ENCODE peak calls at places on chromosomes 12 and 14, in four cellular contexts. K is fibroblast of the aortic adventitia; A is effector memory CD4-positive, alpha-beta T cell; F is brain microvascular endothelial cell. T is an unnamed sample.

GRCh38 chr14:35332517-35333346 is 40.5 kb downstream of the PSMA6 start:
- DNase-seq in K (peak), A (peak), F (no peak), T (peak)

GRCh38 chr12:53207042-53207441 is at the start of gene ITGB7:
- DNase-seq in K (no peak), A (peak), F (no peak), T (no peak)

GRCh38 chr12:58803893-58804292 is 116.4 kb downstream of the LRIG3 start:
- DNase-seq in K (peak), A (no peak), F (peak), T (no peak)

GRCh38 chr12:49451468-49452259 is 84.4 kb downstream of the SPATS2 start:
- DNase-seq in K (no peak), A (no peak), F (no peak), T (no peak)

GRCh38 chr12:94770777-94771176 is 120.4 kb upstream of the TMCC3 start:
- DNase-seq in K (no peak), A (no peak), F (no peak), T (no peak)

GRCh38 chr14:77714926-77715325 is 7.0 kb downstream of the SLIRP start:
- DNase-seq in K (no peak), A (no peak), F (no peak), T (no peak)

GRCh38 chr12:46698003-46698402 is 127.8 kb downstream of the SLC38A4 start:
- DNase-seq in K (no peak), A (no peak), F (no peak), T (no peak)

GRCh38 chr14:64637735-64638473 is 66.3 kb upstream of the PLEKHG3 start:
- DNase-seq in K (no peak), A (no peak), F (no peak), T (no peak)

GRCh38 chr14:59475709-59476108 is 8.5 kb downstream of the L3HYPDH start:
- DNase-seq in K (no peak), A (no peak), F (no peak), T (no peak)

GRCh38 chr12:117039891-117040309 is 59.3 kb downstream of the TESC start:
- DNase-seq in K (no peak), A (no peak), F (no peak), T (peak)

GRCh38 chr12:52162971-52163370 is 28.8 kb downstream of the KRT80 start:
- DNase-seq in K (no peak), A (no peak), F (no peak), T (no peak)

GRCh38 chr12:106304001-106304421 is 1.5 kb downstream of the TCP11L2 start:
- DNase-seq in K (no peak), A (no peak), F (no peak), T (no peak)

GRCh38 chr12:21757665-21758064 is 16.8 kb downstream of the KCNJ8 start:
- DNase-seq in K (no peak), A (no peak), F (no peak), T (no peak)

GRCh38 chr12:49288412-49288853 is 6.5 kb upstream of the PRPH start:
- DNase-seq in K (peak), A (peak), F (peak), T (peak)

GRCh38 chr14:99731536-99732435 is 47.7 kb downstream of the CYP46A1 start:
- DNase-seq in K (no peak), A (no peak), F (no peak), T (no peak)

GRCh38 chr14:54147285-54147684 is 190.7 kb upstream of the BMP4 start:
- DNase-seq in K (peak), A (no peak), F (peak), T (no peak)

GRCh38 chr14:77035267-77035666 is 6.8 kb upstream of the IRF2BPL start:
- DNase-seq in K (no peak), A (no peak), F (no peak), T (no peak)

DNA sequence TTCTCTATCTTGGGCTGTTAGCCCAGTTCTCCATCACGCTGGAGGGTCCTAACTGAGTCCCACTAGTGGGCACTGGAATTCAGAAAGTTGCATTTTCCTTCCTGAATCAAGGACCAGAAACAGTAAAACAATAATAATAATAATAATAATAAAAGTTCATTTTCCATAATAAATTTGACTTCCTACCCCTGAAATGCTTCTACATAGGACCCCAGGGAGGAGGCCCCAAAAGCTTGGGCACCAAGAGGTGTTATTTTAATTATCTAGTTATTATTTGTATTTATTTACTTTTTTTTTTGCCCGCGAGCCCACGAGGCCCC is 12.4 kb downstream of the SCNN1A start:
- DNase-seq in K (no peak), A (no peak), F (no peak), T (peak)
- H3K4me3 ChIP-seq in K (no peak), A (peak), F (no peak), T (no peak)

GRCh38 chr12:100200450-100201181 is at the start of gene ACTR6:
- DNase-seq in K (peak), A (peak), F (peak), T (peak)

GRCh38 chr12:100199023-100199346 is 1.6 kb upstream of the ACTR6 start:
- DNase-seq in K (no peak), A (no peak), F (no peak), T (no peak)

GRCh38 chr12:100197486-100197885 is 3.1 kb upstream of the ACTR6 start:
- DNase-seq in K (no peak), A (no peak), F (no peak), T (no peak)

GRCh38 chr12:100201604-100202423 is 1.2 kb downstream of the ACTR6 start:
- DNase-seq in K (no peak), A (no peak), F (no peak), T (no peak)

DNA sequence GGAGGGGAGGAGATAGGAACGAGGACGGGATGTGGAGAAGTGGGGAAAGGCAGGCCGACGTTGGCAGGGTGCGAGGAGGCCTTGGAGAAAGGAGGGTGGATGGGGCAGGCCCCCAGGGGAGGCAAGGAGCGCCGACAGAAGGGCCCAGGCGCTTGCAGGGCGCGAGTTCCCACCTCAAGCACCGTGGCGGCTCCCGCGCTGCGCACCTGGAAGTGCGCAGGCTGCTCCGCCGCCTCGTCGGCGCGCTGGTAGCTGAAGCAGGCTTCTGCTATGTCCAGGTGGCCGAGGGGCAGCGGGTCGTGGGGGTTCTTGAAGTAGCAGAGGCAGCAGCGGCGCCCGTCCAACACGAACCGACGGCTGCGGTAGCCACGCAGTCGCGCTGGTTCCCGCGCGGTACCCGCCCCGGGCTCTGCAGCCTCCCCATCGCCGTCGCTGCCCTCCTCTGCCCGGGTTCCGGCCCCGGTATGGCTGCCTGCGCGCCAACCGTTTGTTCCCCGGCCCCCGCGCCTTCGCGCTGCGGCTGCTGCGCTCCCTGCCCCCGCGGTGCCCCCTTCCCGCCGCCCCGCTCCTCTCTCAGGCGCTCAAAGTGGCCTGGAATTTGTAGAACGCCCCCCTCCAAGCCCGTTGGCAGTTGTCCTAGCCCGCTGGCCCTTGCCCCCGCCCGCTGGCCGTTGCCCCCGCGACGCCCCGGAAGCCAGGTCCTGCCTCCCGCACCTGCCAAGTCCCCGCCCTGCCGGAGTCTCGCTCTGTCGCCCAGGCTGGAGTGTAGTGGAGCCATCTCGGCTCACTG is 1.1 kb upstream of the ACTR6 start:
- DNase-seq in K (peak), A (peak), F (no peak), T (peak)
- H3K4me3 ChIP-seq in K (peak), A (peak), F (peak), T (peak)

GRCh38 chr12:103640410-103640809 is 53.3 kb downstream of the STAB2 start:
- DNase-seq in K (no peak), A (no peak), F (no peak), T (no peak)
- H3K4me3 ChIP-seq in K (no peak), A (no peak), F (no peak), T (no peak)

DNA sequence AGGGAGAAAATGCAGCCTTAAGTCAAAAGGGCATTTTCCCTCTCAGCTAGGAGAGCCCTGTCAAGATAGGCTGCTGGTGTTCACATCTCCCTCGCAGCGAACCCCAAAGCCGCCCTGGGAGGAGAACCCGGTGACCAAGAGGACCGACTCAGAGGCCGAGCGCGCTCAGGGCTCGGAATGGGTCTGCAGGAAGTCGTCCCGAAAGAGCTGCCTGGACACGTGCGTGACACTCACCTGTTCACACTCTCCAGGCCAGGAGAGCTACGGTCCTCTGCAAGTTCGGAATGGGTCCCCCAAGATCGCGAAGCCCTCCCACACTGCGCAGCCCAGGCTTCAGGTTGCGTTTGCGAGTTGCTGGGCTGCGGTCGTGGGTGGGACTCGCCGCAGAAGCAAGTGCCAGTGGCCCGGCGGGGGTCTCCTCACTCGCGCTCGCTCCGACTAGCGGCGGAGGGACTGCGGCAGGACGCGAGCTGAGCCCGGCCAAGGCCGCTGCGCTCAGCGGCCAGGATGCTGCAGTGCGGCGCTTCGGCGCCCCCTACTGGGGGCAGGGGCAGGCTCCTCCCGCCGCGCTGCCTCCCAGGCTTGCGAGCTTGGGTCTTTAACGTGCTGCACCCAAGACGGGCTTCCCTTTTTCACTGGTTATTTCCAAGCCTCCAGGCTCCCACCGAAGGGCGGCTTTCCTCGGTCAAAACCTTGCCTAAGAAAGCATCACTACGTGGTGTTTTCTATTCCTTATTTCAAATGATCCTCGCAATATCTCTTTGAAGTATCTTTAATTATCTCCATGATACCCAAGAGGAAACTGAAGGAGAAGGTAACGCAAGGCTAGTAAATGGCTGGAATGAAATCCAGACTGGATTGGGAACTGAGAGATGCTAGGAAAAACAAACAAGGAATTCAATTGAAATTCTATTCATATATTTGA is at the start of gene RERG:
- DNase-seq in K (peak), A (peak), F (peak), T (peak)
- H3K4me3 ChIP-seq in K (peak), A (peak), F (peak), T (peak)